ENCODE peak calls at places on chromosomes 6 and 20, in eight cellular contexts. W is tibial artery, M is astrocyte of the spinal cord, X is AG09309, N is cardiac fibroblast, H is fibroblast of pulmonary artery, P is AG10803, Q is ovary. C is an unnamed sample.

GRCh38 chr20:2869381-2869780 is 3.9 kb upstream of the PTPRA start:
- DNase-seq in W (no peak), M (no peak), X (no peak), N (no peak), H (no peak), P (no peak), Q (no peak), C (no peak)

GRCh38 chr6:35078896-35079295 is 62.2 kb downstream of the TCP11 start:
- DNase-seq in W (peak), M (no peak), X (no peak), N (no peak), H (no peak), P (no peak), Q (no peak), C (no peak)

GRCh38 chr20:47276856-47277541 is 79.5 kb downstream of the ZMYND8 start:
- DNase-seq in W (peak), M (peak), X (no peak), N (peak), H (peak), P (peak), Q (peak), C (peak)

GRCh38 chr6:72620866-72621242 is 1.0 kb upstream of the KCNQ5 start:
- DNase-seq in W (no peak), M (peak), X (no peak), N (no peak), H (no peak), P (no peak), Q (peak), C (no peak)

GRCh38 chr20:51462566-51463276 is 79.8 kb downstream of the NFATC2 start:
- DNase-seq in W (peak), M (peak), X (no peak), N (peak), H (peak), P (peak), Q (peak), C (peak)

GRCh38 chr6:30031381-30031780 is 29.7 kb upstream of the POLR1H start:
- DNase-seq in W (no peak), M (no peak), X (no peak), N (no peak), H (no peak), P (no peak), Q (no peak), C (no peak)

GRCh38 chr6:26223677-26224546 is 136.7 kb downstream of the HFE start:
- DNase-seq in W (peak), M (peak), X (peak), N (peak), H (peak), P (peak), Q (peak), C (peak)

GRCh38 chr6:125906158-125906998 is 50.2 kb upstream of the HINT3 start:
- DNase-seq in W (no peak), M (no peak), X (no peak), N (peak), H (peak), P (peak), Q (no peak), C (peak)

GRCh38 chr6:71011861-71012260 is 55.0 kb upstream of the B3GAT2 start:
- DNase-seq in W (no peak), M (no peak), X (no peak), N (no peak), H (no peak), P (no peak), Q (no peak), C (no peak)

GRCh38 chr6:148508401-148509151 is 165.9 kb downstream of the SASH1 start:
- DNase-seq in W (no peak), M (peak), X (no peak), N (peak), H (peak), P (peak), Q (no peak), C (peak)

GRCh38 chr6:79536615-79536968 is 638 bp downstream of the LCA5 start:
- DNase-seq in W (peak), M (peak), X (no peak), N (peak), H (peak), P (peak), Q (peak), C (peak)

GRCh38 chr20:10652660-10653191 is 21.1 kb downstream of the JAG1 start:
- DNase-seq in W (peak), M (no peak), X (no peak), N (no peak), H (no peak), P (no peak), Q (no peak), C (no peak)

GRCh38 chr6:39051399-39052122 is 3.0 kb downstream of the GLP1R start:
- DNase-seq in W (peak), M (no peak), X (no peak), N (no peak), H (no peak), P (peak), Q (no peak), C (no peak)

GRCh38 chr6:35034411-35035171 is 106.5 kb downstream of the TCP11 start:
- DNase-seq in W (no peak), M (no peak), X (no peak), N (no peak), H (peak), P (peak), Q (no peak), C (peak)

GRCh38 chr20:49308875-49309274 is 31.0 kb upstream of the ZNFX1 start:
- DNase-seq in W (no peak), M (no peak), X (no peak), N (no peak), H (no peak), P (no peak), Q (no peak), C (no peak)

GRCh38 chr6:50087231-50087954 is 37.7 kb upstream of the DEFB112 start:
- DNase-seq in W (no peak), M (peak), X (no peak), N (peak), H (peak), P (peak), Q (no peak), C (peak)

GRCh38 chr20:62001178-62001715 is 64.4 kb downstream of the TAF4 start:
- DNase-seq in W (no peak), M (no peak), X (no peak), N (no peak), H (no peak), P (no peak), Q (no peak), C (no peak)

GRCh38 chr20:57920971-57921370 is 211.2 kb upstream of the PMEPA1 start:
- DNase-seq in W (no peak), M (no peak), X (no peak), N (no peak), H (no peak), P (no peak), Q (no peak), C (no peak)

GRCh38 chr20:18276821-18277220 is 11.5 kb upstream of the ZNF133 start:
- DNase-seq in W (no peak), M (peak), X (peak), N (peak), H (peak), P (peak), Q (peak), C (peak)

GRCh38 chr6:111844921-111845320 is 28.3 kb downstream of the FYN start:
- DNase-seq in W (no peak), M (peak), X (no peak), N (no peak), H (peak), P (no peak), Q (no peak), C (no peak)

GRCh38 chr20:2234788-2235187 is 61.0 kb upstream of the TGM3 start:
- DNase-seq in W (no peak), M (peak), X (no peak), N (peak), H (no peak), P (peak), Q (no peak), C (no peak)

DNA sequence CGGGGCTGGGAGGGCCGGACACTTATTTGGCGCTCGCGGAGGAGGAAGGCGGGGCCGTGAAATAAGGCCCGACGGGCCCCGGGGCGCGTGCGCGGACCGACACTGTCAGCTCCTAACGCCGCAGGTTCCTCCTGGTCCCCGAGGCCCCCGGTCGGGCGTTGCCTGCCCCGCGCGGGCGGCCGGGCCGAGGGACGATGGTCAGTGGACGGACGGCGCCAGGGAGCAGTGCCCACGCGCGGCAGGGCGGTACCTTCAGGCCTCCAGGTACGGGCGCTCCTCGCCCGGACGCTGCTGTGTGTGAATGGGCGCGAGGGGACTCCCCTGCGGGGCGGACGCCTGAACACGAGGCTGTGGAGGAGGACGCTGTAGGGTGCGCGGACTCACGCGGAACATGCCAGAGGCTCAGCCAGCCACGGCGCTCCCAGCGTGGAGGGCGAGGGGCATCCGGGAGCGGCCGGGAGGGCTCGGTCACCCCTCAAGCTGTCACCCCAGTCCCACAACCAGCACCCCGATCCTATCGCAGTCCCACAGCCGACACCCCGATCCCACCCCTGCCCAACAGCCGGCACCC is 313 bp upstream of the GMEB2 start:
- DNase-seq in W (peak), M (peak), X (peak), N (peak), H (peak), P (peak), Q (peak), C (peak)
- H3K4me3 ChIP-seq in W (peak), M (peak), X (peak), N (peak), H (peak), P (peak), Q (peak), C (peak)

DNA sequence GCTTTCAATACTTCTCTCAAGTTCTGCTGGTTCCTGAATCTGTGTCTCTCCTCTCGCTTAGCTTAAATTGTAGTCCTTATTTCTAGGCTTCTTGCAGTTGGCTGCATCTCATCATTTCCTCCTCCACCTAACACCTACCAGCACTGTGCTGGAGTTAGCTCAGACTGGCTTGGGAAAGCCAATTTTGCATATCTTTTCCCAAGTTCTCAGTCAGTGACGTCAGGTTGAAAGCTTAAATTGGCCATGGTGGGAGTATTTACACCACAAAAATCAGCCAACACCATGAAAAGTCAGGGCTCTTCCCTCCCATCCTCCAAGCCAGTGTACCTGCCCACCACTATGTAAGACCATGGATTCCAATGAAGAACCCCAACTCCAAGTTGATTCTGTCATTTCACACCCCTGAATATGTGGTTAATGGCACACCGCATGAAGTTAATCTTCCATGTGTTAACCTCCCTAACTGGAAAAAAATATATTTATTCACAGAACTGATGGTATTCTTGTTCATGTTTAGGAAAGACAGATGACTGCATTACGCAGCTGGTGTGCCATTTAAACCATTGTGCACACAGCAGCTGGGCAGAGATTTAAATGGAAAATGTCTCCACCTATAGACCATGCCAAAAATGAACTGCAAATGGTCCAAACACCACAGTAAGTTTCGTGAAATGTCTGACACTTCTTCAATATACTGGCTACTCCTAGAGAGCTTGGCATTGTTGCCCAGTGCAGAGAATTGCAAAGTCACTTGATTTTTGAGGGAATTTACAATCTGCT is 274.1 kb upstream of the MAP3K7 start:
- DNase-seq in W (no peak), M (no peak), X (no peak), N (no peak), H (peak), P (no peak), Q (no peak), C (peak)
- TF ChIP-seq CTCF in W (no peak), M (no peak), X (no peak), N (no peak), H (no peak), P (peak), Q (no peak), C (no peak)

GRCh38 chr6:116876635-116877611 is at the start of gene RFX6:
- DNase-seq in W (no peak), M (no peak), X (no peak), N (no peak), H (no peak), P (no peak), Q (no peak), C (no peak)
- H3K4me3 ChIP-seq in W (peak), M (peak), X (no peak), N (no peak), H (no peak), P (no peak), Q (peak), C (no peak)

GRCh38 chr20:33076662-33077398 is 2.6 kb upstream of the BPIFB4 start:
- DNase-seq in W (no peak), M (no peak), X (no peak), N (no peak), H (no peak), P (no peak), Q (no peak), C (no peak)
- TF ChIP-seq CTCF in W (no peak), M (peak), X (no peak), N (no peak), H (peak), P (peak), Q (no peak), C (no peak)

C was measured in fibroblast of mammary gland.